ENCODE peak calls at places on chromosomes 11 and 22, in eight cellular contexts. M is 8988T, Q is cardiac fibroblast, L is brain microvascular endothelial cell, X is COR-L47, F is kidney epithelial cell, N is pancreas, G is T-helper 1 cell. D is an unnamed sample.

GRCh38 chr11:16739326-16739875 is 954 bp downstream of the C11orf58 start:
- DNase-seq in M (no peak), Q (peak; percentile 38), L (peak; percentile 19), X (peak; percentile 15), F (peak; percentile 5), N (no peak), G (no peak), D (peak; percentile 18)

GRCh38 chr11:15204766-15205165 is 90.0 kb downstream of the INSC start:
- DNase-seq in M (no peak), Q (no peak), L (no peak), X (no peak), F (no peak), N (no peak), G (no peak), D (no peak)

GRCh38 chr11:71323876-71324526 is 71.6 kb upstream of the SHANK2 start:
- DNase-seq in M (no peak), Q (no peak), L (no peak), X (no peak), F (no peak), N (no peak), G (no peak), D (no peak)

GRCh38 chr11:33828604-33829429 is 54.5 kb upstream of the FBXO3 start:
- DNase-seq in M (no peak), Q (no peak), L (no peak), X (no peak), F (no peak), N (no peak), G (no peak), D (no peak)

GRCh38 chr22:17213976-17214375 is 5.3 kb downstream of the ADA2 start:
- DNase-seq in M (no peak), Q (peak; percentile 60), L (peak; percentile 27), X (no peak), F (no peak), N (peak; percentile 68), G (no peak), D (peak; percentile 58)

GRCh38 chr11:113553235-113553634 is 78.0 kb upstream of the DRD2 start:
- DNase-seq in M (peak; percentile 32), Q (peak; percentile 82), L (peak; percentile 89), X (no peak), F (peak; percentile 95), N (no peak), G (no peak), D (no peak)

GRCh38 chr11:2443881-2444300 is 423 bp downstream of the TRPM5 start:
- DNase-seq in M (no peak), Q (no peak), L (no peak), X (no peak), F (no peak), N (no peak), G (no peak), D (no peak)

GRCh38 chr22:45218974-45219373 is 21.7 kb downstream of the KIAA0930 start:
- DNase-seq in M (no peak), Q (no peak), L (peak; percentile 17), X (no peak), F (no peak), N (no peak), G (no peak), D (no peak)

GRCh38 chr11:27209562-27210005 is 153.4 kb downstream of the CCDC34 start:
- DNase-seq in M (peak; percentile 27), Q (peak; percentile 97), L (peak; percentile 95), X (no peak), F (peak; percentile 96), N (peak; percentile 55), G (no peak), D (no peak)

GRCh38 chr11:121482231-121483129 is 29.7 kb upstream of the SORL1-AS1 start:
- DNase-seq in M (no peak), Q (peak; percentile 7), L (no peak), X (no peak), F (no peak), N (no peak), G (no peak), D (peak; percentile 36)

GRCh38 chr11:116707250-116707649 is 65.5 kb downstream of the BUD13 start:
- DNase-seq in M (no peak), Q (no peak), L (no peak), X (peak; percentile 85), F (no peak), N (peak; percentile 59), G (no peak), D (no peak)